ENCODE peak calls at places on chromosome 13, in seven cellular contexts. O is GM23248, X is tibial nerve, H is upper lobe of left lung, E is suprapubic skin, F is Peyer's patch, K is pancreas. Z is an unnamed sample.

GRCh38 chr13:95237310-95237870 is 63.9 kb downstream of the ABCC4 start:
- DNase-seq in O (no peak), X (no peak), H (peak), E (no peak), F (no peak), K (no peak), Z (no peak)

GRCh38 chr13:66237411-66238062 is 992.6 kb downstream of the PCDH9 start:
- DNase-seq in O (no peak), X (no peak), H (no peak), E (no peak), F (no peak), K (no peak), Z (no peak)

GRCh38 chr13:43269037-43269476 is 245.7 kb downstream of the DNAJC15 start:
- DNase-seq in O (peak), X (no peak), H (peak), E (no peak), F (no peak), K (no peak), Z (no peak)

GRCh38 chr13:35716644-35717170 is 240.2 kb upstream of the MAB21L1 start:
- DNase-seq in O (no peak), X (no peak), H (no peak), E (peak), F (no peak), K (no peak), Z (no peak)

GRCh38 chr13:59531571-59532091 is 632.1 kb downstream of the DIAPH3 start:
- DNase-seq in O (peak), X (peak), H (peak), E (no peak), F (no peak), K (peak), Z (peak)

GRCh38 chr13:75264611-75265010 is 217.4 kb downstream of the TBC1D4 start:
- DNase-seq in O (no peak), X (no peak), H (no peak), E (no peak), F (no peak), K (no peak), Z (no peak)

GRCh38 chr13:76684336-76684735 is 201.9 kb downstream of the KCTD12 start:
- DNase-seq in O (no peak), X (no peak), H (no peak), E (no peak), F (no peak), K (no peak), Z (no peak)

GRCh38 chr13:30846311-30846710 is 59.8 kb upstream of the MEDAG start:
- DNase-seq in O (peak), X (no peak), H (no peak), E (no peak), F (no peak), K (no peak), Z (no peak)

GRCh38 chr13:83773961-83774360 is 108.3 kb downstream of the SLITRK1 start:
- DNase-seq in O (peak), X (no peak), H (no peak), E (no peak), F (no peak), K (no peak), Z (no peak)

GRCh38 chr13:24271611-24272451 is 37.5 kb upstream of the C1QTNF9 start:
- DNase-seq in O (peak), X (no peak), H (peak), E (no peak), F (peak), K (peak), Z (peak)

GRCh38 chr13:74174810-74175209 is 40.6 kb upstream of the KLF12 start:
- DNase-seq in O (no peak), X (no peak), H (no peak), E (no peak), F (no peak), K (no peak), Z (no peak)

GRCh38 chr13:28553971-28554370 is 59.0 kb upstream of the FLT1 start:
- DNase-seq in O (no peak), X (no peak), H (no peak), E (no peak), F (no peak), K (no peak), Z (no peak)

GRCh38 chr13:46165485-46166220 is 16.3 kb downstream of the LCP1 start:
- DNase-seq in O (no peak), X (no peak), H (no peak), E (no peak), F (no peak), K (no peak), Z (no peak)

GRCh38 chr13:104764600-104764999 is 1698.4 kb upstream of the SLC10A2 start:
- DNase-seq in O (no peak), X (no peak), H (no peak), E (no peak), F (no peak), K (no peak), Z (no peak)

GRCh38 chr13:104773775-104774174 is 1707.6 kb upstream of the SLC10A2 start:
- DNase-seq in O (peak), X (no peak), H (no peak), E (no peak), F (no peak), K (no peak), Z (no peak)

GRCh38 chr13:104769520-104769919 is 1703.3 kb upstream of the SLC10A2 start:
- DNase-seq in O (no peak), X (no peak), H (no peak), E (no peak), F (no peak), K (no peak), Z (no peak)
- H3K27ac ChIP-seq in O (no peak), X (no peak), H (no peak), E (no peak), F (no peak), K (no peak), Z (no peak)

GRCh38 chr13:51420681-51421476 is 32.0 kb downstream of the INTS6 start:
- DNase-seq in O (no peak), X (no peak), H (no peak), E (no peak), F (no peak), K (no peak), Z (no peak)
- H3K27ac ChIP-seq in O (no peak), X (no peak), H (no peak), E (no peak), F (no peak), K (no peak), Z (no peak)

DNA sequence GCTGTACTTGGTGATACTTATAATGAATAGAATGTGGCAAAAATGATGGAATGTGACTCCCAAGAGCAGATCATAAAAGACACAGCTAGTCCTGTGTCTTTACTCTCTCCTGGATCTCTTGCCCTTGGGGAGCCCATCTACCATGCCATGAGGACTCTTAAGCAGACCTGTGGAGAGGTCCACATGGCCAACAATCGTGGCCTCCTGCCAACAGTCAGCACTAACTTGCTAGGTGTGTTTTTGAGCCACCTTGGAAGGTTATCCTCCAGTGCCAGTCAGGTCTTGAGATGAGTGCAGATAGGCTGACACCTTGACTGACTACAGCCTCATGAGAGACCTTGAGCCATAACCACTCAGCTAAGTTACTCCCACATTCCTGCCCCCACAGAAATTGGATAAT is 22.3 kb upstream of the GPR183 start:
- DNase-seq in O (no peak), X (no peak), H (no peak), E (no peak), F (no peak), K (peak), Z (no peak)
- H3K27ac ChIP-seq in O (no peak), X (no peak), H (no peak), E (no peak), F (no peak), K (no peak), Z (no peak)

GRCh38 chr13:110869805-110870706 is 44.8 kb downstream of the ANKRD10 start:
- DNase-seq in O (peak), X (peak), H (peak), E (peak), F (peak), K (peak), Z (no peak)

GRCh38 chr13:110866491-110867170 is 48.2 kb downstream of the ANKRD10 start:
- DNase-seq in O (no peak), X (no peak), H (no peak), E (no peak), F (no peak), K (no peak), Z (no peak)

GRCh38 chr13:110867380-110867779 is 47.5 kb downstream of the ANKRD10 start:
- DNase-seq in O (no peak), X (no peak), H (no peak), E (no peak), F (no peak), K (no peak), Z (no peak)

GRCh38 chr13:110869231-110869804 is 45.6 kb downstream of the ANKRD10 start:
- DNase-seq in O (no peak), X (no peak), H (no peak), E (no peak), F (no peak), K (no peak), Z (no peak)

DNA sequence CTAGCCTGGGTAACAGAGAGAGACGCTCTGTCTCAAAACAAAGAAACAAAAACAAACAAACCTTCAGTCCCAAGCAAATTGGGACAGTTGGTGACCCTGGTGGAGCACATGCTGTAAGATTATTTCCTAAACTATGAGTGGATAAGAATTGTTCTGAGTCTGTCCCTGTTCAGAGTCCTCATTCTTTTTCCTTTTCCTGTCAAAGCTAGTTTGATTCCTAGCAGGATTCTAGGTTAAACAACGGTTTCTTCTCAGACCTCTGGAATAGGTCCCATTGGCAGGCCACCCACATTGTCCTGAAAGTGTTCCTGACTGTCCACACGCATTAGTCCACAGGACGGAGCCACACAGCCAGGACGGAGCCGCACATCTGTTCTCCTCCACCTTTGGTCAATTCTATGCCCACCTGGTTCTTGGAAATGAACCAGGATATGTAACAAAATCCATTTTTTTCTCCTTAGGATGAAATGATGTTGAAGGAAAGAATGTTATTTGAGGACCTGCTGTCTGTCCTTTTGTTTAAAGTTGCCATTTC is 46.2 kb downstream of the ANKRD10 start:
- DNase-seq in O (no peak), X (no peak), H (no peak), E (no peak), F (no peak), K (no peak), Z (no peak)
- H3K27ac ChIP-seq in O (no peak), X (peak), H (peak), E (peak), F (no peak), K (no peak), Z (no peak)

GRCh38 chr13:110332750-110333149 is 25.7 kb downstream of the COL4A2 start:
- DNase-seq in O (no peak), X (no peak), H (no peak), E (no peak), F (no peak), K (no peak), Z (no peak)
- H3K27ac ChIP-seq in O (no peak), X (no peak), H (no peak), E (no peak), F (no peak), K (no peak), Z (no peak)

DNA sequence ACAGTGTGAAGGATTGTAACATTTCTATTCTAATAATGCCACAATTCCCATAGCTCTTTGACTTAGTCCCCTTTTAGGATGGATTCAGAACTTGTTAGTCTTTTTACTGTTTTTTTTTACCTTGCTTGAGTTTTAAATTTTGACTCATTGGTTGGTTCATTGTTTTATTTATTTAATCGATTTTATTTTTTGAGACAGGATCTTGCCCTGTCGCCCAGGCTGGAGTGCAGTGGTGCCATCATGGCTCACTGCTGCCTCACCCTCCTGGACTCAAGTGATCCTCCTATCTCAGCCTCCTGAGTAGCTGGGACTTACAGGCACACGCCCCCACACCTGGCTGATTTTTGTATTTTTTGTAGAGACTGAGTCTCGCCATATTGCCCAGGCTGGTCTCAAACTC is 5.1 kb upstream of the RNF113B start:
- DNase-seq in O (no peak), X (no peak), H (no peak), E (no peak), F (no peak), K (no peak), Z (no peak)
- H3K27ac ChIP-seq in O (no peak), X (no peak), H (no peak), E (no peak), F (no peak), K (no peak), Z (no peak)

DNA sequence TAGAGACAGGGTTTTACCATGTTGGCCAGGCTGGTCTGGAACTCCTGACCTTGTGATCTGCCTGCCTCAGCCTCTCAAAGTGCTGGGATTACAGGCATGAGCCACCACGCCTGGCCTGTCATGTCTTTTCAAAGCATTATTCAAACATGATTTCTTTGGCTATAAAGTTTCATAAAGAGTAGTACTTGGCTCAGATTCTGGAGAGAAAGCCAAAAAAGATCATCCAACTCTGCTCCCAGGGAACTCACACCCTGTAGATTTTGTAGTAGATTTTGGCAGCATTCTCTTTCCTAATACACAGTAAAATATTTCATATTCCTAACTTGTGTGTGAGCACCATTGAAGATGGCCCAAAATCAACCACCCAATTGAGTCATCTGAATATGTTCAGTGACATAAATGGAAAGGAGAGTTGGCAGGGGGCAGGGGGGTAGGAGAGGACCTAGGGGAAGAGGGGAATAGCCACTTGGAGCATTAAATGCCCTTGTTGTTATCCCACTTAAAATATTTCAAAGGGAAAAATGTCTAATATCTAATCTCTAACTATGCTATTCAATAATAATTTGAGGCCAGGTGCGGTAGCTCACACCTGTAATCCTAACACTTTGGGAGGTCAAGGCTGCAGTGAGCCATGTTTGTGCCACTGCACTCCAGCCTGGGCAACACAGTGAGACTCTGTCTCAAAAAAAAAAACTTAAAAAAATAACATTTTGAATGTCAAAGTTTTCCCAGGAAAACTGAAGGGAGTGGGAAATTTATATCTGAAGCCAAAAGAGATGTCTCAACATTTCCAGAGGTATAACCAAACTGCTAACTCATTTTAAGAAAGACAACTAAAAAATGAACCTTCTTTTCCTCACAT is 48.2 kb downstream of the CAB39L start:
- DNase-seq in O (peak), X (no peak), H (no peak), E (no peak), F (no peak), K (no peak), Z (no peak)
- H3K27ac ChIP-seq in O (peak), X (peak), H (peak), E (peak), F (no peak), K (no peak), Z (no peak)

DNA sequence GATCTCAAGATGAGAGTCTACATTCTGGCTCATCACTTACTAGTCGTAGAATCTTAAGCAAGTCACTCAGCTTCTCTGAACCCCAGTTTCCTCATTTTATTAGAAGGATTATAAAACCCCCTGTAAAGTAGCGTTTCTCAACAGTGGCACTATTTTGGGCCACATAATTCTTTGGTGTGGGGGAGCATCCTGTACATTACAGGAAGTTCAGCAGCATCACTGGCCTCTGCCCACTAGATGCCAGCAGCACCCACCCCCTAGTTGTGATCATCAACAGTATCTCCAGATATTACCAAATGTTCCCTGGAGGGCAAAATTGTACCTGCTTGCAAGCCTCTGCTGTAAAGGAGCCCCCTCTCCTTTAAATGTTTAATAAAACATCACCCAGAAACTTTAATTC is 22.6 kb downstream of the STARD13 start:
- DNase-seq in O (no peak), X (no peak), H (no peak), E (no peak), F (no peak), K (no peak), Z (no peak)
- H3K27ac ChIP-seq in O (no peak), X (peak), H (peak), E (no peak), F (no peak), K (no peak), Z (peak)

DNA sequence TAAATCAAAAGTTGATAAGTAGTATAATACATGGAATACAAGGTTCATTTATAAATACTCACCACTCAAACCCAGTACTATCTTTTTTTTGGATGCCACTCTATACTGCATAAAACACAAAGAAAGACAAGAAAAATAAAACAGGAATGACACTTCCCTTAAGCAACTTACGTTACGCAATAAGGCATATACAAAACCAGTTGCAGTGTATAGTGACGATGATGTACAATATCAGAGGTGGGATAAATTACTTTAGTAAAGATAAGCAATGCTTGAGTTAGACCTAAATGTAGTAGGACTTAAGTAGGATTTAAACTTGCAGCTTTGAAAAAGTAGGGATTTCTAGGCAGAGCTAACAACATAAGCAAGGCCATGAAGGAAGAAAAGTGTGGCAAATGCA is 374.9 kb downstream of the SPRY2 start:
- DNase-seq in O (peak), X (no peak), H (no peak), E (no peak), F (no peak), K (no peak), Z (no peak)
- H3K27ac ChIP-seq in O (no peak), X (no peak), H (no peak), E (no peak), F (no peak), K (no peak), Z (no peak)

Z was measured in caudate nucleus.